ENCODE peak calls at places on chromosomes 5 and 9, in five cellular contexts. H, P, Q, B and F are unnamed samples.

GRCh38 chr5:36599986-36600779 is 6.2 kb upstream of the SLC1A3 start:
- DNase-seq in H (peak; percentile 96), Q (peak; percentile 46), P (no peak), B (peak; percentile 74), F (peak; percentile 49)

GRCh38 chr5:85462957-85463356 is 1078.3 kb upstream of the EDIL3 start:
- DNase-seq in H (no peak), B (no peak), P (no peak), Q (no peak), F (no peak)

GRCh38 chr5:93512799-93513198 is 68.2 kb downstream of the NR2F1-AS1 start:
- DNase-seq in P (no peak), Q (peak; percentile 95), B (peak; percentile 67), H (peak; percentile 94), F (peak; percentile 79)

GRCh38 chr5:153782589-153783238 is 256.0 kb downstream of the FAM114A2 start:
- DNase-seq in P (no peak), H (no peak), B (no peak), Q (peak; percentile 6), F (no peak)

GRCh38 chr5:60522299-60522915 is 177.6 kb downstream of the DEPDC1B start:
- DNase-seq in B (no peak), P (no peak), H (peak; percentile 24), Q (peak; percentile 76), F (peak; percentile 19)

GRCh38 chr9:23372703-23373102 is 453.3 kb downstream of the ELAVL2 start:
- DNase-seq in B (no peak), P (no peak), H (no peak), Q (no peak), F (no peak)

GRCh38 chr5:143271431-143271830 is 132.1 kb downstream of the NR3C1 start:
- DNase-seq in P (no peak), B (no peak), Q (no peak), H (no peak), F (no peak)

GRCh38 chr5:111781200-111781599 is 24.2 kb upstream of the NREP start:
- DNase-seq in B (no peak), Q (peak; percentile 67), H (peak; percentile 48), P (no peak), F (no peak)

GRCh38 chr9:25677301-25678146 is 720 bp downstream of the TUSC1 start:
- DNase-seq in B (peak; percentile 7), H (peak; percentile 74), Q (peak; percentile 55), P (peak; percentile 84), F (peak; percentile 63)

GRCh38 chr5:112419596-112420110 is 576 bp upstream of the EPB41L4A start:
- DNase-seq in H (peak; percentile 11), P (peak; percentile 49), Q (no peak), B (no peak), F (peak; percentile 50)

GRCh38 chr9:91026266-91026665 is 224.6 kb downstream of the SYK start:
- DNase-seq in H (no peak), B (no peak), Q (no peak), P (no peak), F (no peak)

GRCh38 chr5:95238560-95239325 is 46.2 kb downstream of the MCTP1 start:
- DNase-seq in P (no peak), B (no peak), Q (peak; percentile 1), H (peak; percentile 33), F (peak; percentile 8)

DNA sequence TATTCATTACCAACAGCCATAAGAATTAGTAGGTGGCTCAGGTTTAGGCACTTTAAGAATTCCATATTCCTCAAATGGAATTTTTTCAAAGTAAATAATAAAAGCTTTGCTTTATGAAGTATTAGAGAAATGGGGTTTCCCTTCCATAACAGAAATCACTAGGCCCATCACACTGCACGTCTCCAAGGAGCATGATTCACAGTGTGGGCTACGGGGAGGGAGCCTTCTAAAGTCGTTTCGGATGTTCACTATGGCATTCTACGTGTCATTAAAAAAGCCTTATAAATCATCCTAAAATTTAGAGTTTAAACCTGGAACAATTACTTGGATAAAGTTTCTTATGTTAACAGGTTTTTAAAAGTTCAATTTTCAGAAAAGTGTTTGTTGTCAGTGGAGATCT is 115.9 kb downstream of the NFIB start:
- DNase-seq in B (no peak), P (no peak), Q (no peak), H (peak; percentile 70), F (no peak)
- H3K4me3 ChIP-seq in B (no peak overlapping the region), P (no peak overlapping the region), Q (no peak overlapping the region), H (no peak overlapping the region), F (no peak overlapping the region)

GRCh38 chr5:141680178-141680577 is 1.9 kb downstream of the ARAP3 start:
- DNase-seq in H (no peak), Q (no peak), P (no peak), B (no peak), F (no peak)
- H3K4me3 ChIP-seq in H (no peak overlapping the region), Q (no peak overlapping the region), P (no peak overlapping the region), B (no peak overlapping the region), F (no peak overlapping the region)

GRCh38 chr9:27672730-27673129 is 99.4 kb upstream of the C9orf72 start:
- DNase-seq in H (no peak), Q (no peak), B (no peak), P (no peak), F (no peak)
- H3K4me3 ChIP-seq in H (no peak overlapping the region), Q (no peak overlapping the region), B (no peak overlapping the region), P (no peak overlapping the region), F (no peak overlapping the region)

GRCh38 chr5:141838326-141839014 is 39.7 kb downstream of the PCDH1 start:
- DNase-seq in B (no peak), P (no peak), Q (no peak), H (no peak), F (no peak)
- H3K4me3 ChIP-seq in B (no peak overlapping the region), P (no peak overlapping the region), Q (no peak overlapping the region), H (no peak overlapping the region), F (no peak overlapping the region)

GRCh38 chr5:5140051-5141010 is at the start of gene ADAMTS16:
- DNase-seq in P (no peak), B (no peak), H (no peak), Q (no peak), F (no peak)
- H3K4me3 ChIP-seq in P (no peak within 1 kb of the TSS), B (peak within 1 kb of the TSS; percentile 44), H (no peak within 1 kb of the TSS), Q (no peak within 1 kb of the TSS), F (no peak within 1 kb of the TSS)

GRCh38 chr9:84668204-84669007 is 1.1 kb upstream of the NTRK2 start:
- DNase-seq in H (peak; percentile 36), Q (peak; percentile 19), P (peak; percentile 66), B (no peak), F (peak; percentile 66)
- H3K4me3 ChIP-seq in H (peak overlapping the region; percentile 7), Q (peak overlapping the region; percentile 29), P (no peak overlapping the region), B (peak overlapping the region; percentile 42), F (peak overlapping the region; percentile 50)

DNA sequence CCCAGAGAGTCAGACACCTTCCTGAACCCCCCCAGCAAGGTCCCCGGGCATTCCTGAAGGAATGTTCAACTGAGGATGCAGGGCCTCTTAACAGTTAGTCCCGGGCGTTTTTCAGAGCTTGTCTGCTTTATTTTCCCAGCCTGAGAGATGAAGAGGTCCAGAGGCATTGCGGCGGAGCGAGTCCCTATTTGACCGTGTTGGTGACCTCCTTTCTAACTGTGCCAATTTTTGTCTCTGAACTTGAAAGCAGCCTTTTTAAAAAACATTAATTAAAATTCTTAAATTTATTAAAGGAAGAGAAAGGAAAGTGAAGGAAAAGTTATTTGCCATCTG is 433 bp upstream of the PTAR1 start:
- DNase-seq in P (no peak), B (no peak), H (no peak), Q (no peak), F (no peak)
- H3K4me3 ChIP-seq in P (peak overlapping the region; percentile 71), B (peak overlapping the region; percentile 69), H (peak overlapping the region; percentile 59), Q (peak overlapping the region; percentile 98), F (peak overlapping the region; percentile 66)